ENCODE peak calls at places on chromosome 16, in four cellular contexts. C is sigmoid colon, A is foreskin fibroblast, Y is colonic mucosa. R is an unnamed sample.

GRCh38 chr16:9138731-9139501 is 47.5 kb downstream of the HAPSTR1 start:
- DNase-seq in Y (peak; percentile 72), A (peak; percentile 39), C (peak; percentile 78), R (peak; percentile 23)

GRCh38 chr16:87715658-87716057 is 50.1 kb downstream of the KLHDC4 start:
- DNase-seq in A (no peak), C (no peak), Y (no peak), R (no peak)

GRCh38 chr16:77946834-77947233 is 75.5 kb upstream of the CLEC3A start:
- DNase-seq in A (no peak), Y (no peak), C (no peak), R (no peak)

GRCh38 chr16:65117701-65118448 is 4.0 kb downstream of the CDH11 start:
- DNase-seq in A (peak; percentile 81), Y (peak; percentile 73), C (peak; percentile 85), R (peak; percentile 80)

GRCh38 chr16:53743149-53743566 is 39.2 kb downstream of the FTO start:
- DNase-seq in C (no peak), A (no peak), Y (no peak), R (no peak)

GRCh38 chr16:795580-796229 is 4.8 kb downstream of the GNG13 start:
- DNase-seq in C (no peak), Y (no peak), A (no peak), R (no peak)

GRCh38 chr16:57150682-57151330 is 35.0 kb downstream of the PSME3IP1 start:
- DNase-seq in A (no peak), Y (no peak), C (peak; percentile 47), R (no peak)

GRCh38 chr16:82751020-82751419 is 124.3 kb downstream of the CDH13 start:
- DNase-seq in Y (no peak), C (no peak), A (no peak), R (no peak)

GRCh38 chr16:21608647-21609328 is 9.4 kb downstream of the METTL9 start:
- DNase-seq in C (no peak), Y (no peak), A (no peak), R (no peak)

GRCh38 chr16:55364811-55365210 is 40.8 kb downstream of the IRX6 start:
- DNase-seq in Y (no peak), C (no peak), A (no peak), R (no peak)

GRCh38 chr16:86963600-86964575 is 353.3 kb downstream of the C16orf95 start:
- DNase-seq in A (no peak), C (no peak), Y (no peak), R (no peak)

GRCh38 chr16:49332589-49333267 is 40.9 kb upstream of the C16orf78 start:
- DNase-seq in Y (no peak), C (peak; percentile 25), A (no peak), R (no peak)

GRCh38 chr16:89785523-89786155 is 30.8 kb downstream of the FANCA start:
- DNase-seq in A (no peak), Y (no peak), C (no peak), R (no peak)

GRCh38 chr16:9135797-9136196 is 44.4 kb downstream of the HAPSTR1 start:
- DNase-seq in A (no peak), C (peak; percentile 55), Y (no peak), R (no peak)

GRCh38 chr16:48057085-48057484 is 98.7 kb downstream of the ABCC12 start:
- DNase-seq in Y (no peak), A (no peak), C (no peak), R (no peak)

GRCh38 chr16:30063278-30063892 is 2.2 kb upstream of the ALDOA start:
- DNase-seq in Y (no peak), C (peak; percentile 78), A (no peak), R (no peak)

GRCh38 chr16:66741131-66741900 is 10.1 kb downstream of the DYNC1LI2 start:
- DNase-seq in C (peak; percentile 96), A (peak; percentile 91), Y (peak; percentile 95), R (peak; percentile 94)